ENCODE peak calls at places on chromosomes 3 and 15, in five cellular contexts. Z is neuronal stem cell, C is kidney, K is left lung, L is body of pancreas. P is an unnamed sample. For H3K4me1, the result is how much of the 10 kb centered on the place peaks cover.

GRCh38 chr3:146503459-146504202 is 34.3 kb upstream of the PLSCR2 start:
- DNase-seq in C (peak), L (peak), K (peak), Z (no peak), P (no peak)

GRCh38 chr3:43477600-43477999 is 144.2 kb downstream of the ANO10 start:
- DNase-seq in L (peak), Z (no peak), K (no peak), C (no peak), P (peak)

GRCh38 chr15:65369651-65370050 is 8.2 kb downstream of the IGDCC3 start:
- DNase-seq in Z (no peak), K (no peak), C (peak), L (no peak), P (no peak)

GRCh38 chr15:99128411-99128810 is 23.5 kb downstream of the SYNM start:
- DNase-seq in Z (no peak), C (peak), L (no peak), K (no peak), P (no peak)

GRCh38 chr15:52855157-52855556 is 65.0 kb upstream of the ONECUT1 start:
- DNase-seq in C (no peak), L (no peak), Z (no peak), K (no peak), P (no peak)

GRCh38 chr15:27175479-27176153 is 204.6 kb downstream of the GABRG3 start:
- DNase-seq in Z (no peak), C (no peak), L (no peak), K (no peak), P (no peak)

GRCh38 chr3:183506674-183507290 is 48.7 kb downstream of the KLHL6 start:
- DNase-seq in Z (no peak), K (no peak), L (peak), C (no peak), P (no peak)

GRCh38 chr15:69092159-69092558 is 68.3 kb upstream of the GLCE start:
- DNase-seq in K (no peak), C (no peak), Z (no peak), L (no peak), P (no peak)

GRCh38 chr3:97245201-97245910 is 431.0 kb downstream of the EPHA6 start:
- DNase-seq in K (no peak), C (no peak), Z (no peak), L (no peak), P (no peak)

GRCh38 chr15:60590935-60591490 is 112.1 kb upstream of the ICE2 start:
- DNase-seq in L (peak), C (peak), Z (peak), K (peak), P (peak)

GRCh38 chr3:195038161-195038560 is 232.8 kb downstream of the XXYLT1 start:
- DNase-seq in L (no peak), C (no peak), K (no peak), Z (no peak), P (no peak)

GRCh38 chr15:70281811-70282307 is 184.1 kb upstream of the TLE3 start:
- DNase-seq in K (no peak), Z (no peak), L (no peak), C (no peak), P (no peak)

GRCh38 chr3:66812126-66812525 is 186.0 kb upstream of the KBTBD8 start:
- DNase-seq in L (no peak), K (no peak), Z (no peak), C (no peak), P (no peak)

GRCh38 chr3:71582612-71583568 is 638 bp downstream of the FOXP1 start:
- DNase-seq in L (peak), K (peak), C (peak), Z (peak), P (peak)

GRCh38 chr15:52102468-52102867 is 10.1 kb downstream of the BCL2L10 start:
- DNase-seq in L (no peak), C (no peak), K (no peak), Z (no peak), P (no peak)

GRCh38 chr3:128374746-128375445 is 91.8 kb downstream of the DNAJB8 start:
- DNase-seq in K (no peak), Z (no peak), L (no peak), C (no peak), P (no peak)

GRCh38 chr3:127677541-127678314 is 5.0 kb downstream of the ABTB1 start:
- DNase-seq in Z (no peak), C (peak), L (peak), K (peak), P (no peak)

GRCh38 chr3:28053759-28054158 is 187.7 kb upstream of the CMC1 start:
- DNase-seq in K (no peak), C (no peak), Z (no peak), L (no peak), P (no peak)

GRCh38 chr3:64214002-64214696 is 11.1 kb downstream of the PRICKLE2 start:
- DNase-seq in L (peak), K (no peak), C (peak), Z (no peak), P (no peak)

GRCh38 chr3:184777566-184778356 is 34.2 kb upstream of the VPS8 start:
- DNase-seq in K (no peak), L (peak), C (peak), Z (peak), P (peak)

GRCh38 chr3:39934696-39935095 is 125.3 kb downstream of the MYRIP start:
- DNase-seq in K (no peak), L (no peak), Z (no peak), C (no peak), P (no peak)

GRCh38 chr3:108219336-108219735 is 2.9 kb downstream of the IFT57 start:
- DNase-seq in L (no peak), C (no peak), K (no peak), Z (no peak), P (no peak)

GRCh38 chr3:28840976-28841376 is 439.9 kb upstream of the RBMS3 start:
- DNase-seq in C (no peak), L (no peak), Z (no peak), K (no peak), P (no peak)

GRCh38 chr3:76034652-76035051 is 249.3 kb upstream of the ZNF717 start:
- DNase-seq in C (no peak), Z (no peak), K (no peak), L (no peak), P (no peak)

GRCh38 chr3:152021951-152022461 is 148.6 kb downstream of the SUCNR1 start:
- DNase-seq in C (peak), K (peak), L (no peak), Z (no peak), P (no peak)

GRCh38 chr3:13457593-13457992 is 22.5 kb upstream of the HDAC11 start:
- DNase-seq in L (no peak), C (no peak), Z (no peak), K (no peak), P (no peak)

GRCh38 chr3:138657508-138657907 is 48.9 kb downstream of the FAIM start:
- DNase-seq in Z (no peak), L (peak), K (no peak), C (no peak), P (no peak)

GRCh38 chr3:188673509-188674239 is 498.1 kb upstream of the TPRG1 start:
- DNase-seq in K (no peak), L (no peak), C (no peak), Z (no peak), P (no peak)

GRCh38 chr3:50233176-50233575 is 2.8 kb upstream of the GNAI2 start:
- DNase-seq in Z (no peak), C (no peak), K (no peak), L (no peak), P (no peak)

GRCh38 chr3:119582178-119582577 is 2.9 kb downstream of the ADPRH start:
- DNase-seq in K (no peak), L (no peak), C (peak), Z (no peak), P (no peak)

GRCh38 chr3:61894988-61895935 is 333.9 kb downstream of the PTPRG start:
- DNase-seq in Z (no peak), K (no peak), L (peak), C (peak), P (no peak)

GRCh38 chr3:155270485-155271342 is 22.8 kb downstream of the STRIT1 start:
- DNase-seq in K (no peak), L (no peak), C (no peak), Z (no peak), P (no peak)

GRCh38 chr15:53266176-53266575 is 476.0 kb upstream of the ONECUT1 start:
- DNase-seq in L (no peak), C (no peak), Z (no peak), K (no peak), P (no peak)

GRCh38 chr3:42608586-42608985 is 8.1 kb downstream of the NKTR start:
- DNase-seq in Z (no peak), C (no peak), K (no peak), L (no peak), P (no peak)

GRCh38 chr3:17672506-17672905 is 69.9 kb downstream of the TBC1D5 start:
- DNase-seq in C (no peak), L (no peak), K (no peak), Z (no peak), P (no peak)

GRCh38 chr3:196712514-196713413 is 587 bp downstream of the PIGX start:
- DNase-seq in C (peak), K (peak), Z (no peak), L (peak), P (peak)

GRCh38 chr3:133445111-133445510 is 45.3 kb downstream of the BFSP2 start:
- DNase-seq in C (no peak), Z (no peak), L (no peak), K (no peak), P (no peak)

GRCh38 chr3:46984591-46985459 is 5.4 kb downstream of the NBEAL2 start:
- DNase-seq in Z (no peak), K (peak), L (no peak), C (peak), P (no peak)
- H3K4me1 ChIP-seq in Z (under half), K (under half), L (half or more), C (under half), P (half or more)

GRCh38 chr15:40090774-40091455 is 17.8 kb downstream of the BMF start:
- DNase-seq in Z (no peak), K (no peak), L (no peak), C (peak), P (no peak)
- H3K4me1 ChIP-seq in Z (half or more), K (under half), L (half or more), C (half or more), P (under half)

DNA sequence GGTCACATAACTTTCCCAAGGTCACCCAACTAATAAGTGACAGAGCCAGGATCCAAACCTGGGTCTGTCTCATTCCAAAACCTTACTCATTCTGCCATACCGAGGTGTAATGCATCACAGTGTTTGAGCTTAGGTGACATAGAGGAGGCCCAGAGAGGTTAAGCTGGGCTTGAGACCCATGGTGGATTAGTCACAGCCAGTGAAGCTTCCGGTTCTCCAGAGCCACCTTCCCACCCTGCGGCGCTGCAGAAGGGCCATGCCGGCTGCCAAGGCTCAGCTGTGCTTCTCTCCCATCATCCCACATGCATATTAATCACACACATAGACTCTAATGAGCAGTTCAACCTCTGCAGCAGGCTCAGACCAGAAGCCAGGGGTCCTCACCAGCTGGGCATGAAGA is 42.2 kb downstream of the SPSB4 start:
- DNase-seq in K (no peak), Z (no peak), C (no peak), L (peak), P (no peak)
- H3K4me1 ChIP-seq in K (under half), Z (under half), C (under half), L (half or more), P (under half)

GRCh38 chr15:48625126-48625525 is 20.4 kb downstream of the FBN1 start:
- DNase-seq in C (no peak), Z (no peak), L (no peak), K (no peak), P (no peak)

GRCh38 chr15:48624700-48625099 is 20.8 kb downstream of the FBN1 start:
- DNase-seq in C (no peak), K (no peak), Z (no peak), L (no peak), P (no peak)

GRCh38 chr15:48628832-48629231 is 16.7 kb downstream of the FBN1 start:
- DNase-seq in C (no peak), Z (no peak), L (no peak), K (no peak), P (no peak)

GRCh38 chr15:48630245-48630644 is 15.3 kb downstream of the FBN1 start:
- DNase-seq in L (no peak), Z (no peak), C (no peak), K (no peak), P (no peak)

DNA sequence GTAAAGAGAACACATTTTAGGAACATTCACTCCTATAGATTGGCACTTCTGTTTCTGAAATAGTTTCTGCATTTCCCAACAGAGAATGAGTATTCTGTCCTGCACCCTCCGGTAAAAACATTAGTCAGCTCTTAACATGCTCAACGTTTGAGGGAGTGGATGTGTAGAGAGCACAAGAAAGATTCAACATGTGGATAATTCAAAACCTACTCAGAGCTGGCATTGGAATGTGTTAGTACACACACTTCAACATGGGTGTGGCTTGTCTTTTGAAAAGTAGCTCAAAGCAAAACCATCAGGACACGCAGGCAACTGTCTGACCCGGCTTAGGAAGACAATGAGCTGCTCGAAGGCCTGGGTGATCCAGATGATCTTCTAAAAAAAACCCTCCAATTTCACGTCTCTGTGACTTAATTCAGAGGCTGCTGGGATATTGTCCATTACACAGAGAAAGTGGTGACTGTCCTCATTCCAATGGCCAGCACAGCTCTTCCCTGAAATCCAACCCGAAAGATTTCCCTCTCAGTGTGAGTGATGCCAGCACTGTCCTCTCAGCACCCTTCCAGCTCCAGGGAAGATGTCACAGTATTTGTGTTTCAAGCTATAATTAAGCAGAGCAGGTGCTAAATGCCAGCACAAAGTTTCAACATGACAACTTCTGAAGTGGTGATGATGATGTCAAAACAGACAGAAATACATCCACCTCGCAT is 18.1 kb downstream of the FBN1 start:
- DNase-seq in Z (no peak), C (no peak), K (no peak), L (no peak), P (no peak)
- H3K4me1 ChIP-seq in Z (under half), C (under half), K (under half), L (under half), P (under half)

GRCh38 chr3:159668461-159668860 is 320.2 kb upstream of the IL12A start:
- DNase-seq in K (no peak), Z (no peak), L (no peak), C (no peak), P (no peak)
- H3K4me1 ChIP-seq in K (under half), Z (under half), L (under half), C (under half), P (under half)

DNA sequence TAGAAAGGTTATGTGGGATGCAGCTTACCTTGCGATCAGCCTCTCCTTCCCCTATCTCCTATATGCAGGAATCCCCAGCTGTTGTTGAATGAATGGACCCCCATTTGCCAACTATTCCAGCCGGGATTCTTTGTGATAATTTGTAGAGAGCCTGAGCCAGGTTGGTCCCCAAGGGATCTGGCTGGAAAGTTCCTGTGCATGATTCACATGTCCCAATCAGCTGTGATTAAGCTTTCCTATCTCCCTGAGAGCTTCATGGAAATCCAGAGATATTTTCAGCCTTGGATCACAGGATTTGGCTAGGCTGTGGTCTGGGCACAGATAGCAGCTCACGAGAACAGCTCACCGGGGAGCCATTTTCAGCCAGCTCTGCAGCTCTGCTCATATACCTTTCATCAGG is 76.7 kb downstream of the ARNT2 start:
- DNase-seq in Z (no peak), L (peak), K (no peak), C (no peak), P (no peak)
- H3K4me1 ChIP-seq in Z (under half), L (under half), K (under half), C (under half), P (under half)

GRCh38 chr3:143822374-143822773 is 25.9 kb downstream of the SLC9A9 start:
- DNase-seq in K (no peak), Z (no peak), C (no peak), L (no peak), P (no peak)

GRCh38 chr3:143827425-143827824 is 20.8 kb downstream of the SLC9A9 start:
- DNase-seq in Z (no peak), C (no peak), L (no peak), K (no peak), P (no peak)

GRCh38 chr3:143826296-143826695 is 22.0 kb downstream of the SLC9A9 start:
- DNase-seq in K (no peak), C (no peak), L (no peak), Z (no peak), P (no peak)

GRCh38 chr3:143824675-143825074 is 23.6 kb downstream of the SLC9A9 start:
- DNase-seq in K (no peak), C (no peak), L (no peak), Z (no peak), P (no peak)

GRCh38 chr3:143825513-143825912 is 22.8 kb downstream of the SLC9A9 start:
- DNase-seq in C (no peak), K (no peak), Z (no peak), L (no peak), P (no peak)
- H3K4me1 ChIP-seq in C (under half), K (under half), Z (under half), L (under half), P (under half)

GRCh38 chr3:14462738-14463137 is 60.3 kb downstream of the SLC6A6 start:
- DNase-seq in K (no peak), C (no peak), Z (no peak), L (no peak), P (no peak)
- H3K4me1 ChIP-seq in K (under half), C (under half), Z (under half), L (under half), P (under half)

DNA sequence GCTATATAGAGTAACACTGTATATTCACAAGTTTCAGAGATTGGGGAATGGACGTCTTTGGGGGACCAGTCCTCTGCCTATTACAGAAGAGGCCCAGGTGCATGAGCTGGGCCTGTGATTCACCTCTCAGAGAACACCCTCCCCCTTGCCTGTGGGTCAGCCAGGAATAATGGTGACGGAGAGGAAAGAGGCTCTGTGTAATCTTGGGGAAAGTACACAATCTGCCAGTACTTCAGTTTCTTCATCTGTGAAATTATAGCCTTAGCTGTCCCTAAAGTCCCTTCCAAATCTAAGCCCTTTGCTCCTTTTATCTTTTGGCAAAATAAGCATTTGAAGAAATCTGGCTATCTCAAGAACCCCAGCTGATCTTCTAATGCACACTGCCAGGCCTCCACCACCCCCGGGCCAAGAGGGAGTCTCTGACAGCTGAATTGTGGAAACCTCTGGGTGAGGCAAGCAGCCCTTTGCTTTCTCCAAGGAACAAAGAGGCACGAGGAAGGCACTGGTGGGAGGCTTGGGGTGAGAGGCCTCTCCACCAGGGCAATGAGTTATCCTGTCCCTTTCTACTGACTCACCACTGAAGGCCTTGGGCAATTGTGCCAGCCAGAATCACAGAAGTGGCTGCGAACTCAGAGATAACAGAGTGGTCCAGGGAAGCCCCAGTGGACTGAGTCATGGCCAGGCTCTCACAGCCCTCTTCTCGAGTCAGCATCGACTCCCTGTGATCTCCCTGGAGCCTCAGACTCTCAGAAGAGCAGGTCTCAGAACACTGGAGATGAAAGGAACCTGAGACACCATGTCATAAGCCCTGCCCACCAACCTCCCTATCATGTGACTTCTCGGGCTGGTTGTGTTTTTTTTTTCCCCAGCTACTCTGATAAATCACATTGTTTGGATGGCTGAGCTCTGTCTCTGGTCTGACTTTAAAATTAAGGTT is 31.8 kb downstream of the CCNL1 start:
- DNase-seq in C (peak), L (peak), K (no peak), Z (no peak), P (peak)
- H3K4me1 ChIP-seq in C (under half), L (half or more), K (under half), Z (under half), P (under half)

GRCh38 chr15:35066094-35066493 is 19.0 kb downstream of the NANOGP8 start:
- DNase-seq in K (no peak), Z (no peak), C (no peak), L (no peak), P (no peak)

GRCh38 chr15:35068861-35069260 is 16.2 kb downstream of the NANOGP8 start:
- DNase-seq in K (no peak), Z (no peak), L (no peak), C (no peak), P (no peak)

GRCh38 chr15:35062164-35063099 is 22.7 kb downstream of the NANOGP8 start:
- DNase-seq in L (no peak), K (no peak), Z (no peak), C (no peak), P (no peak)

GRCh38 chr15:35071071-35071470 is 14.0 kb downstream of the NANOGP8 start:
- DNase-seq in L (no peak), C (no peak), K (peak), Z (no peak), P (no peak)

GRCh38 chr15:35067501-35068347 is 17.4 kb downstream of the NANOGP8 start:
- DNase-seq in K (no peak), Z (no peak), L (no peak), C (no peak), P (no peak)
- H3K4me1 ChIP-seq in K (under half), Z (under half), L (under half), C (under half), P (under half)

P was measured in CD8-positive, alpha-beta memory T cell.